ENCODE peak calls at places on chromosomes 7 and 10, in eight cellular contexts. C, G, K, H, L, Y, V and A are unnamed samples.

GRCh38 chr10:51269816-51270215 is 195.5 kb downstream of the PRKG1 start:
- DNase-seq in V (no peak), H (no peak), C (no peak), G (no peak), K (peak; percentile 64), L (no peak), Y (no peak), A (no peak)

GRCh38 chr10:78028438-78029293 is 649 bp downstream of the POLR3A start:
- DNase-seq in Y (peak; percentile 52), H (no peak), V (no peak), K (no peak), C (no peak), G (no peak), L (no peak), A (no peak)

GRCh38 chr7:55522268-55522902 is 49.9 kb downstream of the VOPP1 start:
- DNase-seq in Y (no peak), C (no peak), H (no peak), G (no peak), L (no peak), V (no peak), K (no peak), A (no peak)

GRCh38 chr7:119925890-119926289 is 347.1 kb upstream of the KCND2 start:
- DNase-seq in K (no peak), Y (no peak), V (no peak), G (no peak), C (no peak), H (no peak), L (no peak), A (no peak)

GRCh38 chr10:100779329-100779728 is 33.9 kb downstream of the PAX2 start:
- DNase-seq in G (no peak), K (no peak), C (no peak), H (no peak), Y (no peak), L (no peak), V (no peak), A (no peak)

GRCh38 chr10:29295813-29296212 is 6.9 kb downstream of the LYZL1 start:
- DNase-seq in L (no peak), K (no peak), V (no peak), C (no peak), G (no peak), H (no peak), Y (no peak), A (no peak)

GRCh38 chr7:31744294-31744874 is 57.4 kb downstream of the PPP1R17 start:
- DNase-seq in L (no peak), H (peak; percentile 81), C (peak; percentile 82), V (peak; percentile 37), K (peak; percentile 54), Y (peak; percentile 47), G (no peak), A (no peak)

GRCh38 chr10:127309609-127310008 is 113.2 kb upstream of the INSYN2A start:
- DNase-seq in G (no peak), V (no peak), L (no peak), Y (no peak), H (no peak), K (no peak), C (no peak), A (no peak)

GRCh38 chr10:34018129-34018528 is 683.7 kb upstream of the NRP1 start:
- DNase-seq in Y (no peak), V (no peak), C (peak; percentile 10), H (no peak), G (no peak), K (peak; percentile 37), L (no peak), A (no peak)

GRCh38 chr7:114865564-114865963 is 56.3 kb upstream of the MDFIC start:
- DNase-seq in Y (peak; percentile 67), C (peak; percentile 63), K (peak; percentile 72), H (peak; percentile 49), V (no peak), G (peak; percentile 75), L (no peak), A (no peak)

GRCh38 chr10:52883996-52884871 is 111.7 kb upstream of the MBL2 start:
- DNase-seq in V (no peak), C (peak; percentile 82), L (no peak), H (no peak), Y (peak; percentile 17), K (peak; percentile 50), G (no peak), A (no peak)

GRCh38 chr7:76302299-76303056 is at the start of gene HSPB1:
- DNase-seq in L (peak; percentile 94), K (peak; percentile 93), C (peak; percentile 50), H (peak; percentile 86), Y (peak; percentile 44), V (peak; percentile 70), G (peak; percentile 77), A (peak; percentile 99)

GRCh38 chr10:109924100-109924499 is 789 bp upstream of the XPNPEP1 start:
- DNase-seq in Y (no peak), H (no peak), V (no peak), L (no peak), G (no peak), K (no peak), C (no peak), A (no peak)

GRCh38 chr10:22821501-22821900 is 106.4 kb upstream of the ARMC3 start:
- DNase-seq in K (peak; percentile 85), V (no peak), G (no peak), C (no peak), H (no peak), L (no peak), Y (no peak), A (no peak)

GRCh38 chr7:47720141-47720906 is 138.4 kb upstream of the TNS3 start:
- DNase-seq in L (no peak), H (no peak), G (no peak), V (no peak), K (no peak), C (no peak), Y (no peak), A (peak; percentile 41)

GRCh38 chr10:16999665-17000451 is 129.8 kb downstream of the CUBN start:
- DNase-seq in Y (no peak), K (no peak), L (no peak), V (no peak), C (no peak), H (no peak), G (no peak), A (no peak)

GRCh38 chr10:61787170-61787569 is 114.3 kb upstream of the ARID5B start:
- DNase-seq in V (no peak), G (no peak), L (no peak), H (no peak), K (no peak), C (no peak), Y (no peak), A (no peak)

GRCh38 chr10:108443636-108444035 is 1279.1 kb upstream of the SORCS1 start:
- DNase-seq in Y (no peak), V (no peak), H (no peak), K (no peak), G (no peak), C (no peak), L (no peak), A (no peak)

GRCh38 chr7:32479574-32480200 is 10.5 kb downstream of the LSM5 start:
- DNase-seq in V (no peak), H (no peak), K (peak; percentile 65), Y (peak; percentile 26), L (peak; percentile 52), G (no peak), C (peak; percentile 52), A (no peak)